ENCODE peak calls at places on chromosomes 13 and 19, in four cellular contexts. U, Z, X and R are unnamed samples.

GRCh38 chr19:40754611-40755247 is 3.7 kb downstream of the SNRPA start:
- DNase-seq in U (no peak), Z (no peak), X (no peak), R (peak)

GRCh38 chr19:31349160-31349881 is at the start of gene TSHZ3:
- DNase-seq in U (no peak), Z (peak), X (no peak), R (no peak)

GRCh38 chr19:12885749-12886706 is 973 bp downstream of the KLF1 start:
- DNase-seq in U (no peak), Z (no peak), X (no peak), R (no peak)

GRCh38 chr13:82136880-82137279 is 1745.4 kb downstream of the SLITRK1 start:
- DNase-seq in U (no peak), Z (no peak), X (no peak), R (no peak)

GRCh38 chr19:16297575-16298178 is 26.9 kb upstream of the KLF2 start:
- DNase-seq in U (no peak), Z (no peak), X (no peak), R (no peak)

GRCh38 chr13:63690672-63691071 is 2275.0 kb upstream of the PCDH20 start:
- DNase-seq in U (no peak), Z (no peak), X (no peak), R (no peak)

GRCh38 chr19:7534531-7534980 is 961 bp upstream of the PNPLA6 start:
- DNase-seq in U (no peak), Z (peak), X (no peak), R (no peak)

GRCh38 chr13:112098699-112099098 is 31.8 kb downstream of the SOX1 start:
- DNase-seq in U (no peak), Z (no peak), X (no peak), R (no peak)

GRCh38 chr13:96100457-96101220 is 10.7 kb downstream of the HS6ST3 start:
- DNase-seq in U (no peak), Z (no peak), X (no peak), R (no peak)

GRCh38 chr19:13399746-13400145 is 106.5 kb downstream of the CACNA1A start:
- DNase-seq in U (no peak), Z (no peak), X (no peak), R (no peak)

GRCh38 chr19:10286803-10287737 is at the start of gene ICAM4:
- DNase-seq in U (no peak), Z (peak), X (no peak), R (no peak)

GRCh38 chr13:44713793-44714469 is 137.8 kb upstream of the TSC22D1 start:
- DNase-seq in U (peak), Z (peak), X (no peak), R (no peak)

GRCh38 chr19:34305221-34306058 is 51.1 kb downstream of the GARRE1 start:
- DNase-seq in U (no peak), Z (peak), X (no peak), R (no peak)

GRCh38 chr13:48595330-48596127 is 58.2 kb upstream of the CYSLTR2 start:
- DNase-seq in U (peak), Z (peak), X (no peak), R (peak)

GRCh38 chr19:6450166-6450565 is 9.4 kb downstream of the SLC25A23 start:
- DNase-seq in U (no peak), Z (no peak), X (no peak), R (no peak)

GRCh38 chr13:99522288-99522687 is 21.0 kb downstream of the TM9SF2 start:
- DNase-seq in U (no peak), Z (peak), X (no peak), R (no peak)

GRCh38 chr13:95023405-95023804 is 277.8 kb downstream of the ABCC4 start:
- DNase-seq in U (no peak), Z (peak), X (no peak), R (no peak)

GRCh38 chr19:15684828-15685227 is 11.9 kb downstream of the CYP4F12 start:
- DNase-seq in U (no peak), Z (no peak), X (no peak), R (no peak)

GRCh38 chr19:513368-514165 is 6.3 kb downstream of the TPGS1 start:
- DNase-seq in U (no peak), Z (no peak), X (no peak), R (no peak)

GRCh38 chr13:35927554-35927953 is 203.6 kb downstream of the DCLK1 start:
- DNase-seq in U (peak), Z (peak), X (no peak), R (no peak)

GRCh38 chr19:3586124-3586626 is 897 bp downstream of the GIPC3 start:
- DNase-seq in U (no peak), Z (no peak), X (no peak), R (peak)

GRCh38 chr13:45807520-45808099 is 43.9 kb downstream of the SIAH3 start:
- DNase-seq in U (peak), Z (peak), X (no peak), R (peak)

GRCh38 chr13:112686364-112686763 is 3.5 kb upstream of the ATP11A start:
- DNase-seq in U (no peak), Z (no peak), X (peak), R (no peak)

GRCh38 chr13:38566526-38566925 is 120.4 kb upstream of the FREM2 start:
- DNase-seq in U (no peak), Z (peak), X (no peak), R (no peak)

GRCh38 chr13:27024062-27024461 is 147.5 kb downstream of the USP12 start:
- DNase-seq in U (no peak), Z (no peak), X (no peak), R (no peak)

GRCh38 chr19:12202250-12202649 is 39.4 kb downstream of the ZNF136 start:
- DNase-seq in U (no peak), Z (no peak), X (peak), R (peak)

GRCh38 chr13:42926555-42926954 is 65.5 kb downstream of the EPSTI1 start:
- DNase-seq in U (no peak), Z (peak), X (no peak), R (no peak)

GRCh38 chr13:85567909-85568308 is 231.3 kb downstream of the SLITRK6 start:
- DNase-seq in U (no peak), Z (no peak), X (no peak), R (no peak)

GRCh38 chr19:43755256-43755801 is 567 bp upstream of the SMG9 start:
- DNase-seq in U (peak), Z (peak), X (peak), R (peak)

GRCh38 chr19:9309974-9310446 is 372 bp upstream of the ZNF699 start:
- DNase-seq in U (peak), Z (peak), X (peak), R (no peak)

GRCh38 chr13:50526771-50527567 is 316.5 kb downstream of the DLEU7 start:
- DNase-seq in U (no peak), Z (no peak), X (peak), R (no peak)

GRCh38 chr13:37984357-37984756 is 114.8 kb upstream of the TRPC4 start:
- DNase-seq in U (no peak), Z (no peak), X (no peak), R (no peak)